ENCODE peak calls at places on chromosomes 1 and 21, in seven cellular contexts. One of them, this sample, is unnamed.

GRCh38 chr21:46428987-46429710 is 29.5 kb upstream of the DIP2A start:
- DNase-seq in aorta: no peak
- DNase-seq in GM18507: no peak
- DNase-seq in T-helper 1 cell: no peak
- DNase-seq in C1 segment of cervical spinal cord: no peak
- DNase-seq in mammary epithelial cell: no peak
- DNase-seq in left ventricle myocardium inferior: no peak
- DNase-seq in this sample: peak; percentile 33

GRCh38 chr21:15240846-15241245 is 176.0 kb upstream of the NRIP1 start:
- DNase-seq in aorta: no peak
- DNase-seq in GM18507: no peak
- DNase-seq in T-helper 1 cell: no peak
- DNase-seq in C1 segment of cervical spinal cord: no peak
- DNase-seq in mammary epithelial cell: no peak
- DNase-seq in left ventricle myocardium inferior: no peak
- DNase-seq in this sample: no peak

GRCh38 chr1:92445865-92446264 is 40.9 kb downstream of the GFI1 start:
- DNase-seq in aorta: no peak
- DNase-seq in GM18507: no peak
- DNase-seq in T-helper 1 cell: no peak
- DNase-seq in C1 segment of cervical spinal cord: no peak
- DNase-seq in mammary epithelial cell: no peak
- DNase-seq in left ventricle myocardium inferior: no peak
- DNase-seq in this sample: no peak

GRCh38 chr1:54546651-54547348 is 1.2 kb upstream of the ACOT11 start:
- DNase-seq in aorta: no peak
- DNase-seq in GM18507: no peak
- DNase-seq in T-helper 1 cell: no peak
- DNase-seq in C1 segment of cervical spinal cord: no peak
- DNase-seq in mammary epithelial cell: no peak
- DNase-seq in left ventricle myocardium inferior: no peak
- DNase-seq in this sample: no peak

GRCh38 chr1:207818971-207819451 is 67.2 kb downstream of the CD46 start:
- DNase-seq in aorta: no peak
- DNase-seq in GM18507: no peak
- DNase-seq in T-helper 1 cell: no peak
- DNase-seq in C1 segment of cervical spinal cord: no peak
- DNase-seq in mammary epithelial cell: no peak
- DNase-seq in left ventricle myocardium inferior: no peak
- DNase-seq in this sample: no peak

GRCh38 chr1:63327417-63328139 is 5.2 kb downstream of the FOXD3 start:
- DNase-seq in aorta: peak; percentile 64
- DNase-seq in GM18507: no peak
- DNase-seq in T-helper 1 cell: peak; percentile 48
- DNase-seq in C1 segment of cervical spinal cord: no peak
- DNase-seq in mammary epithelial cell: peak; percentile 32
- DNase-seq in left ventricle myocardium inferior: no peak
- DNase-seq in this sample: peak; percentile 72

GRCh38 chr1:208231929-208232360 is 12.2 kb downstream of the PLXNA2 start:
- DNase-seq in aorta: no peak
- DNase-seq in GM18507: no peak
- DNase-seq in T-helper 1 cell: no peak
- DNase-seq in C1 segment of cervical spinal cord: no peak
- DNase-seq in mammary epithelial cell: no peak
- DNase-seq in left ventricle myocardium inferior: no peak
- DNase-seq in this sample: no peak

GRCh38 chr1:110610084-110610483 is 3.9 kb upstream of the KCNA2 start:
- DNase-seq in aorta: no peak
- DNase-seq in GM18507: no peak
- DNase-seq in T-helper 1 cell: no peak
- DNase-seq in C1 segment of cervical spinal cord: no peak
- DNase-seq in mammary epithelial cell: no peak
- DNase-seq in left ventricle myocardium inferior: no peak
- DNase-seq in this sample: no peak

GRCh38 chr1:26132128-26132824 is 20.7 kb downstream of the PDIK1L start:
- DNase-seq in aorta: no peak
- DNase-seq in GM18507: no peak
- DNase-seq in T-helper 1 cell: no peak
- DNase-seq in C1 segment of cervical spinal cord: no peak
- DNase-seq in mammary epithelial cell: peak; percentile 19
- DNase-seq in left ventricle myocardium inferior: no peak
- DNase-seq in this sample: no peak

GRCh38 chr1:214603819-214604252 is 841 bp downstream of the CENPF start:
- DNase-seq in aorta: no peak
- DNase-seq in GM18507: no peak
- DNase-seq in T-helper 1 cell: peak; percentile 10
- DNase-seq in C1 segment of cervical spinal cord: no peak
- DNase-seq in mammary epithelial cell: no peak
- DNase-seq in left ventricle myocardium inferior: no peak
- DNase-seq in this sample: no peak

GRCh38 chr1:219660666-219661463 is 48.0 kb upstream of the ZC3H11B start:
- DNase-seq in aorta: peak; percentile 92
- DNase-seq in GM18507: peak; percentile 18
- DNase-seq in T-helper 1 cell: peak; percentile 45
- DNase-seq in C1 segment of cervical spinal cord: peak; percentile 77
- DNase-seq in mammary epithelial cell: peak; percentile 61
- DNase-seq in left ventricle myocardium inferior: peak; percentile 91
- DNase-seq in this sample: peak; percentile 86

GRCh38 chr1:43363935-43364525 is 3.8 kb downstream of the ELOVL1 start:
- DNase-seq in aorta: no peak
- DNase-seq in GM18507: no peak
- DNase-seq in T-helper 1 cell: no peak
- DNase-seq in C1 segment of cervical spinal cord: no peak
- DNase-seq in mammary epithelial cell: no peak
- DNase-seq in left ventricle myocardium inferior: no peak
- DNase-seq in this sample: no peak

GRCh38 chr1:193799948-193800690 is 613.7 kb upstream of the B3GALT2 start:
- DNase-seq in aorta: no peak
- DNase-seq in GM18507: no peak
- DNase-seq in T-helper 1 cell: peak; percentile 3
- DNase-seq in C1 segment of cervical spinal cord: no peak
- DNase-seq in mammary epithelial cell: no peak
- DNase-seq in left ventricle myocardium inferior: no peak
- DNase-seq in this sample: no peak

GRCh38 chr1:154595621-154596020 is 12.4 kb downstream of the ADAR start:
- DNase-seq in aorta: no peak
- DNase-seq in GM18507: no peak
- DNase-seq in T-helper 1 cell: no peak
- DNase-seq in C1 segment of cervical spinal cord: no peak
- DNase-seq in mammary epithelial cell: peak; percentile 47
- DNase-seq in left ventricle myocardium inferior: no peak
- DNase-seq in this sample: no peak

GRCh38 chr1:60745444-60745843 is 336.9 kb upstream of the NFIA start:
- DNase-seq in aorta: no peak
- DNase-seq in GM18507: no peak
- DNase-seq in T-helper 1 cell: no peak
- DNase-seq in C1 segment of cervical spinal cord: no peak
- DNase-seq in mammary epithelial cell: no peak
- DNase-seq in left ventricle myocardium inferior: no peak
- DNase-seq in this sample: no peak

GRCh38 chr1:40820911-40821693 is 37.5 kb downstream of the KCNQ4 start:
- DNase-seq in aorta: peak; percentile 68
- DNase-seq in GM18507: no peak
- DNase-seq in T-helper 1 cell: no peak
- DNase-seq in C1 segment of cervical spinal cord: peak; percentile 58
- DNase-seq in mammary epithelial cell: no peak
- DNase-seq in left ventricle myocardium inferior: no peak
- DNase-seq in this sample: no peak

GRCh38 chr1:160625725-160626498 is 20.9 kb downstream of the SLAMF1 start:
- DNase-seq in aorta: no peak
- DNase-seq in GM18507: no peak
- DNase-seq in T-helper 1 cell: peak; percentile 70
- DNase-seq in C1 segment of cervical spinal cord: no peak
- DNase-seq in mammary epithelial cell: no peak
- DNase-seq in left ventricle myocardium inferior: no peak
- DNase-seq in this sample: no peak

GRCh38 chr1:1942753-1943656 is 23.9 kb upstream of the TMEM52 start:
- DNase-seq in aorta: peak; percentile 40
- DNase-seq in GM18507: no peak
- DNase-seq in T-helper 1 cell: no peak
- DNase-seq in C1 segment of cervical spinal cord: no peak
- DNase-seq in mammary epithelial cell: no peak
- DNase-seq in left ventricle myocardium inferior: no peak
- DNase-seq in this sample: peak; percentile 44

GRCh38 chr1:6157528-6158174 is 22.5 kb downstream of the CHD5 start:
- DNase-seq in aorta: no peak
- DNase-seq in GM18507: no peak
- DNase-seq in T-helper 1 cell: no peak
- DNase-seq in C1 segment of cervical spinal cord: no peak
- DNase-seq in mammary epithelial cell: peak; percentile 96
- DNase-seq in left ventricle myocardium inferior: no peak
- DNase-seq in this sample: no peak

GRCh38 chr1:243345205-243345604 is 89.4 kb downstream of the SDCCAG8 start:
- DNase-seq in aorta: no peak
- DNase-seq in GM18507: no peak
- DNase-seq in T-helper 1 cell: no peak
- DNase-seq in C1 segment of cervical spinal cord: no peak
- DNase-seq in mammary epithelial cell: no peak
- DNase-seq in left ventricle myocardium inferior: no peak
- DNase-seq in this sample: no peak

GRCh38 chr21:25490742-25491141 is 116.5 kb downstream of the MRPL39 start:
- DNase-seq in aorta: no peak
- DNase-seq in GM18507: no peak
- DNase-seq in T-helper 1 cell: no peak
- DNase-seq in C1 segment of cervical spinal cord: no peak
- DNase-seq in mammary epithelial cell: no peak
- DNase-seq in left ventricle myocardium inferior: no peak
- DNase-seq in this sample: no peak

GRCh38 chr21:41707231-41707988 is 59.4 kb downstream of the RIPK4 start:
- DNase-seq in aorta: no peak
- DNase-seq in GM18507: no peak
- DNase-seq in T-helper 1 cell: no peak
- DNase-seq in C1 segment of cervical spinal cord: no peak
- DNase-seq in mammary epithelial cell: peak; percentile 74
- DNase-seq in left ventricle myocardium inferior: no peak
- DNase-seq in this sample: no peak

GRCh38 chr1:61152066-61152465 is 69.7 kb downstream of the NFIA start:
- DNase-seq in aorta: no peak
- DNase-seq in GM18507: no peak
- DNase-seq in T-helper 1 cell: no peak
- DNase-seq in C1 segment of cervical spinal cord: no peak
- DNase-seq in mammary epithelial cell: no peak
- DNase-seq in left ventricle myocardium inferior: no peak
- DNase-seq in this sample: no peak

GRCh38 chr1:5232537-5232936 is 578.1 kb downstream of the AJAP1 start:
- DNase-seq in aorta: no peak
- DNase-seq in GM18507: no peak
- DNase-seq in T-helper 1 cell: no peak
- DNase-seq in C1 segment of cervical spinal cord: no peak
- DNase-seq in mammary epithelial cell: no peak
- DNase-seq in left ventricle myocardium inferior: no peak
- DNase-seq in this sample: no peak

GRCh38 chr1:52345252-52345651 is 20.8 kb downstream of the CC2D1B start:
- DNase-seq in aorta: no peak
- DNase-seq in GM18507: no peak
- DNase-seq in T-helper 1 cell: no peak
- DNase-seq in C1 segment of cervical spinal cord: no peak
- DNase-seq in mammary epithelial cell: no peak
- DNase-seq in left ventricle myocardium inferior: no peak
- DNase-seq in this sample: no peak

GRCh38 chr1:221783936-221784335 is 42.0 kb upstream of the DUSP10 start:
- DNase-seq in aorta: no peak
- DNase-seq in GM18507: no peak
- DNase-seq in T-helper 1 cell: peak; percentile 22
- DNase-seq in C1 segment of cervical spinal cord: no peak
- DNase-seq in mammary epithelial cell: no peak
- DNase-seq in left ventricle myocardium inferior: no peak
- DNase-seq in this sample: no peak

GRCh38 chr1:3270403-3271245 is 183.8 kb upstream of the ARHGEF16 start:
- DNase-seq in aorta: no peak
- DNase-seq in GM18507: no peak
- DNase-seq in T-helper 1 cell: no peak
- DNase-seq in C1 segment of cervical spinal cord: no peak
- DNase-seq in mammary epithelial cell: no peak
- DNase-seq in left ventricle myocardium inferior: no peak
- DNase-seq in this sample: no peak

GRCh38 chr1:22428672-22429071 is 23.0 kb upstream of the ZBTB40 start:
- DNase-seq in aorta: no peak
- DNase-seq in GM18507: peak; percentile 42
- DNase-seq in T-helper 1 cell: peak; percentile 40
- DNase-seq in C1 segment of cervical spinal cord: no peak
- DNase-seq in mammary epithelial cell: peak; percentile 46
- DNase-seq in left ventricle myocardium inferior: no peak
- DNase-seq in this sample: no peak

GRCh38 chr21:46459356-46460112 is 843 bp downstream of the DIP2A start:
- DNase-seq in aorta: peak; percentile 74
- DNase-seq in GM18507: no peak
- DNase-seq in T-helper 1 cell: peak; percentile 6
- DNase-seq in C1 segment of cervical spinal cord: no peak
- DNase-seq in mammary epithelial cell: peak; percentile 31
- DNase-seq in left ventricle myocardium inferior: peak; percentile 47
- DNase-seq in this sample: peak; percentile 71

GRCh38 chr1:209053587-209053986 is 529.9 kb upstream of the CAMK1G start:
- DNase-seq in aorta: no peak
- DNase-seq in GM18507: no peak
- DNase-seq in T-helper 1 cell: no peak
- DNase-seq in C1 segment of cervical spinal cord: no peak
- DNase-seq in mammary epithelial cell: no peak
- DNase-seq in left ventricle myocardium inferior: no peak
- DNase-seq in this sample: no peak

GRCh38 chr1:151133339-151133761 is 13.1 kb downstream of the SEMA6C start:
- DNase-seq in aorta: no peak
- DNase-seq in GM18507: no peak
- DNase-seq in T-helper 1 cell: no peak
- DNase-seq in C1 segment of cervical spinal cord: no peak
- DNase-seq in mammary epithelial cell: no peak
- DNase-seq in left ventricle myocardium inferior: no peak
- DNase-seq in this sample: no peak

GRCh38 chr21:45140346-45140940 is 66.1 kb downstream of the ADARB1 start:
- DNase-seq in aorta: peak; percentile 88
- DNase-seq in GM18507: peak; percentile 52
- DNase-seq in T-helper 1 cell: peak; percentile 55
- DNase-seq in C1 segment of cervical spinal cord: peak; percentile 10
- DNase-seq in mammary epithelial cell: peak; percentile 70
- DNase-seq in left ventricle myocardium inferior: peak; percentile 69
- DNase-seq in this sample: peak; percentile 77

GRCh38 chr1:182599339-182599738 is 4.8 kb downstream of the RGS16 start:
- DNase-seq in aorta: no peak
- DNase-seq in GM18507: no peak
- DNase-seq in T-helper 1 cell: peak; percentile 33
- DNase-seq in C1 segment of cervical spinal cord: no peak
- DNase-seq in mammary epithelial cell: no peak
- DNase-seq in left ventricle myocardium inferior: no peak
- DNase-seq in this sample: no peak

GRCh38 chr1:234729566-234729965 is 119.6 kb upstream of the IRF2BP2 start:
- DNase-seq in aorta: no peak
- DNase-seq in GM18507: no peak
- DNase-seq in T-helper 1 cell: no peak
- DNase-seq in C1 segment of cervical spinal cord: no peak
- DNase-seq in mammary epithelial cell: no peak
- DNase-seq in left ventricle myocardium inferior: no peak
- DNase-seq in this sample: no peak